ENCODE peak calls at places on chromosomes 13 and 19, in nine cellular contexts. One of them, this sample, is unnamed. For H3K36me3, the result is how much of the 10 kb centered on the place peaks cover.

GRCh38 chr19:48415395-48415794 is 21.9 kb downstream of the GRIN2D start:
- DNase-seq in uterus: peak
- DNase-seq in bronchial epithelial cell: peak
- DNase-seq in heart left ventricle: peak
- DNase-seq in fibroblast of lung: peak
- DNase-seq in naive thymus-derived CD4-positive, alpha-beta T cell: peak
- DNase-seq in IMR-90: peak
- DNase-seq in colonic mucosa: peak
- DNase-seq in SK-N-MC: no peak
- DNase-seq in this sample: peak

GRCh38 chr13:47215741-47216140 is 318.9 kb upstream of the HTR2A start:
- DNase-seq in uterus: no peak
- DNase-seq in bronchial epithelial cell: peak
- DNase-seq in heart left ventricle: no peak
- DNase-seq in fibroblast of lung: peak
- DNase-seq in naive thymus-derived CD4-positive, alpha-beta T cell: no peak
- DNase-seq in IMR-90: peak
- DNase-seq in colonic mucosa: no peak
- DNase-seq in SK-N-MC: no peak
- DNase-seq in this sample: no peak

GRCh38 chr13:97141564-97142005 is 80.5 kb upstream of the MBNL2 start:
- DNase-seq in uterus: peak
- DNase-seq in bronchial epithelial cell: peak
- DNase-seq in heart left ventricle: no peak
- DNase-seq in fibroblast of lung: peak
- DNase-seq in naive thymus-derived CD4-positive, alpha-beta T cell: no peak
- DNase-seq in IMR-90: peak
- DNase-seq in colonic mucosa: peak
- DNase-seq in SK-N-MC: peak
- DNase-seq in this sample: no peak

GRCh38 chr13:28611654-28612131 is 47.2 kb upstream of the POMP start:
- DNase-seq in uterus: no peak
- DNase-seq in bronchial epithelial cell: no peak
- DNase-seq in heart left ventricle: no peak
- DNase-seq in fibroblast of lung: no peak
- DNase-seq in naive thymus-derived CD4-positive, alpha-beta T cell: peak
- DNase-seq in IMR-90: peak
- DNase-seq in colonic mucosa: no peak
- DNase-seq in SK-N-MC: peak
- DNase-seq in this sample: no peak

GRCh38 chr19:1650627-1651009 is 1.8 kb downstream of the TCF3 start:
- DNase-seq in uterus: no peak
- DNase-seq in bronchial epithelial cell: no peak
- DNase-seq in heart left ventricle: no peak
- DNase-seq in fibroblast of lung: peak
- DNase-seq in naive thymus-derived CD4-positive, alpha-beta T cell: peak
- DNase-seq in IMR-90: peak
- DNase-seq in colonic mucosa: no peak
- DNase-seq in SK-N-MC: no peak
- DNase-seq in this sample: no peak

GRCh38 chr13:76992548-76993001 is 694 bp downstream of the CLN5 start:
- DNase-seq in uterus: peak
- DNase-seq in bronchial epithelial cell: peak
- DNase-seq in heart left ventricle: peak
- DNase-seq in fibroblast of lung: peak
- DNase-seq in naive thymus-derived CD4-positive, alpha-beta T cell: no peak
- DNase-seq in IMR-90: peak
- DNase-seq in colonic mucosa: peak
- DNase-seq in SK-N-MC: no peak
- DNase-seq in this sample: peak

GRCh38 chr13:108915634-108916497 is 286.5 kb downstream of the MYO16 start:
- DNase-seq in uterus: peak
- DNase-seq in bronchial epithelial cell: peak
- DNase-seq in heart left ventricle: peak
- DNase-seq in fibroblast of lung: peak
- DNase-seq in naive thymus-derived CD4-positive, alpha-beta T cell: peak
- DNase-seq in IMR-90: peak
- DNase-seq in colonic mucosa: peak
- DNase-seq in SK-N-MC: no peak
- DNase-seq in this sample: peak

GRCh38 chr19:9431475-9431874 is 3.9 kb downstream of the ZNF266 start:
- DNase-seq in uterus: no peak
- DNase-seq in bronchial epithelial cell: peak
- DNase-seq in heart left ventricle: peak
- DNase-seq in fibroblast of lung: peak
- DNase-seq in naive thymus-derived CD4-positive, alpha-beta T cell: no peak
- DNase-seq in IMR-90: peak
- DNase-seq in colonic mucosa: peak
- DNase-seq in SK-N-MC: no peak
- DNase-seq in this sample: no peak

GRCh38 chr13:71149498-71150363 is 717.3 kb downstream of the DACH1 start:
- DNase-seq in uterus: no peak
- DNase-seq in bronchial epithelial cell: no peak
- DNase-seq in heart left ventricle: no peak
- DNase-seq in fibroblast of lung: no peak
- DNase-seq in naive thymus-derived CD4-positive, alpha-beta T cell: no peak
- DNase-seq in IMR-90: no peak
- DNase-seq in colonic mucosa: no peak
- DNase-seq in SK-N-MC: no peak
- DNase-seq in this sample: no peak

GRCh38 chr19:47215581-47215980 is 15.4 kb downstream of the BBC3 start:
- DNase-seq in uterus: no peak
- DNase-seq in bronchial epithelial cell: no peak
- DNase-seq in heart left ventricle: no peak
- DNase-seq in fibroblast of lung: no peak
- DNase-seq in naive thymus-derived CD4-positive, alpha-beta T cell: no peak
- DNase-seq in IMR-90: no peak
- DNase-seq in colonic mucosa: peak
- DNase-seq in SK-N-MC: no peak
- DNase-seq in this sample: no peak

GRCh38 chr13:85509512-85509911 is 289.7 kb downstream of the SLITRK6 start:
- DNase-seq in uterus: no peak
- DNase-seq in bronchial epithelial cell: peak
- DNase-seq in heart left ventricle: no peak
- DNase-seq in fibroblast of lung: peak
- DNase-seq in naive thymus-derived CD4-positive, alpha-beta T cell: no peak
- DNase-seq in IMR-90: peak
- DNase-seq in colonic mucosa: no peak
- DNase-seq in SK-N-MC: no peak
- DNase-seq in this sample: no peak

GRCh38 chr19:45643024-45643926 is 4.1 kb upstream of the EML2 start:
- DNase-seq in uterus: peak
- DNase-seq in bronchial epithelial cell: peak
- DNase-seq in heart left ventricle: peak
- DNase-seq in fibroblast of lung: peak
- DNase-seq in naive thymus-derived CD4-positive, alpha-beta T cell: peak
- DNase-seq in IMR-90: peak
- DNase-seq in colonic mucosa: peak
- DNase-seq in SK-N-MC: no peak
- DNase-seq in this sample: peak

GRCh38 chr19:13366529-13367143 is 139.6 kb downstream of the CACNA1A start:
- DNase-seq in uterus: no peak
- DNase-seq in bronchial epithelial cell: peak
- DNase-seq in heart left ventricle: no peak
- DNase-seq in fibroblast of lung: peak
- DNase-seq in naive thymus-derived CD4-positive, alpha-beta T cell: no peak
- DNase-seq in IMR-90: peak
- DNase-seq in colonic mucosa: no peak
- DNase-seq in SK-N-MC: peak
- DNase-seq in this sample: no peak

DNA sequence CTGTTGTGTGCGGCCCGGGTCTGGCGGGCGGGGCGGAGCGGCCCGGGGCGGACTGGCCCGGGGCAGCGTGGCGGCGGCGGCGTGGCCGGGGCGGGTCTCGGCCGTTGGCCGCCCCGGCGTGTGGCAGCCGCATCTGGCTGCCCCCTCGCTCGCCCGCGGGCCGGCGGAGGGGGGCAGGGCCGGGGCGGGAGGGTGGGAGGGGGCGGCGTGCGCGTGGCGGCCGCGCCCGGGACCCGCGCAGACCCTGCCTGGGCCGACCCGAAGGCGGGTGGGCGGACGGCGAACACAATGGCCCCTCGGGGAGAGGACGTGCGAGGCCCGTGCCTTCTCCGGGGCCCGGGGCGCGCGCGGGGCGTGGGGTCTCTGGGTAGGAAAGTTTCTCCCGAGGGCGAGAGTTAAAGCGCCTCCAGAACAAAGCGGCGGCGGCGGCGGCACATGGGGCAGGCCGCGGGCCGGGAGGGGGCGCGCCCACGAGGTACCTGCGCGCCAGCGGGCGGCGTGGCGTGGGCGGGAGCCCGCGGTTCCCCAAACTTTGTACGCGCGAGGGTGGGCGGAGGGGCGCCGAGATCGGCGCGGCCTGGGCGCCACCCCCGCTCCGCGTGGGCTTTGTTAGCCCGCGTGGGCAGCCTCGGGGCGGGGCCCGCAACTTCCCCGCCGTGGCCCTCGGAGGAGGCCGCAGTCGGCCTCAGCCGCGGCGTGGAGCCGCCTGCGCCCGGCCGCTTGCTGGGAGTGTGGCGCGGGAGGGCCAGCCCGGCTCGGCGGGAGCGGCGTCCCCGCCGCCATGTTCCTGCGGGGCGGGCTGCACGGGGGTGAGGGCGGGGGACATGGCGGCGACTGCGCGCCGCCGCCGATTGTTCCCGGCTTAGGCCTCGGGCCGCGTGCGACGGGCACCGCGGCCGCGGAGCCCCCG is 764 bp downstream of the MIR17HG start:
- DNase-seq in uterus: peak
- DNase-seq in bronchial epithelial cell: no peak
- DNase-seq in heart left ventricle: peak
- DNase-seq in fibroblast of lung: no peak
- DNase-seq in naive thymus-derived CD4-positive, alpha-beta T cell: peak
- DNase-seq in IMR-90: no peak
- DNase-seq in colonic mucosa: peak
- DNase-seq in SK-N-MC: no peak
- DNase-seq in this sample: peak
- H3K36me3 ChIP-seq in uterus: under half
- H3K36me3 ChIP-seq in bronchial epithelial cell: under half
- H3K36me3 ChIP-seq in heart left ventricle: under half
- H3K36me3 ChIP-seq in fibroblast of lung: under half
- H3K36me3 ChIP-seq in naive thymus-derived CD4-positive, alpha-beta T cell: under half
- H3K36me3 ChIP-seq in IMR-90: under half
- H3K36me3 ChIP-seq in colonic mucosa: under half
- H3K36me3 ChIP-seq in SK-N-MC: under half
- H3K36me3 ChIP-seq in this sample: under half

GRCh38 chr19:18460900-18461299 is 23.0 kb upstream of the ISYNA1 start:
- DNase-seq in uterus: no peak
- DNase-seq in bronchial epithelial cell: no peak
- DNase-seq in heart left ventricle: no peak
- DNase-seq in fibroblast of lung: no peak
- DNase-seq in naive thymus-derived CD4-positive, alpha-beta T cell: no peak
- DNase-seq in IMR-90: no peak
- DNase-seq in colonic mucosa: no peak
- DNase-seq in SK-N-MC: no peak
- DNase-seq in this sample: no peak
- H3K36me3 ChIP-seq in uterus: under half
- H3K36me3 ChIP-seq in bronchial epithelial cell: under half
- H3K36me3 ChIP-seq in heart left ventricle: under half
- H3K36me3 ChIP-seq in fibroblast of lung: under half
- H3K36me3 ChIP-seq in naive thymus-derived CD4-positive, alpha-beta T cell: under half
- H3K36me3 ChIP-seq in IMR-90: half or more
- H3K36me3 ChIP-seq in colonic mucosa: under half
- H3K36me3 ChIP-seq in SK-N-MC: under half
- H3K36me3 ChIP-seq in this sample: under half

DNA sequence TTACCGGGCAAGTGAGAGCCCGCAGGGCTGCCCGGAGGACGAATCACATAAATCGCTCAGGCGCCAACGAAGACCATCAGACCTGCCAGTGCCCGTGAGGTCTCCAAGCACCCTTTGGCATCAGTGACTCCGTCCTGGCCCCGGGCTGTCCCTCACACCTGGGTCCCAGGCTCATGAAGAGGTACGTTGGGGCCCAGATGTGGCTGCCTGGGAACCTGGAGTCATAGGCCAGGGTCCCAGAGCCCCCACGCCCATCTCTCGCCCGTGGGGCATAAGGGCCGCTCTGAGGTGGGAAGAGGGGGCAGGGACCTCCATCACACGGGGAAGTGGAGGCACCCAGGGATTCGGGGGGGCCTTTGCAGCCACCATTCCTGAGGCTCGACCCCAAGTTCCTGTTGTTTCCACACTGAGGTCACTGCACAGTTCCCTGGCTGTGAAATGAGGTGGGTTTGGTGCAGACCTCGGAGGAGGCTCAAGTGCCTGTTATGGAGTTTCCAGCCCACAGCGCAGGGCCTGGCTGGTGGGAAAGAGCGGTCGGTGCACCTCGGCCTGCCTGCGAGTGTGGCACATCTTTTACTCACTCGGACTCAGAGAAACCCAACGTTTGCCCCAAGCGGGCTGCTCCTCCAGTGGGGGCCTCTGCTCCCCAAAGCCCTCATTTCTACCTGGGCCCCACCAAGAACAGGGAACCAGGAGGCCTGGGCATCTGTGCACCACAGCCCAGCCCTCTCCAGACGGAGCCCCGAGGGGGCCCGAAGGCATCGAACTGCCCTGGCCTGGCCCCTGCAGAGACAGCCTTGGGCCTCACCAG is 35.9 kb upstream of the C13orf46 start:
- DNase-seq in uterus: no peak
- DNase-seq in bronchial epithelial cell: no peak
- DNase-seq in heart left ventricle: no peak
- DNase-seq in fibroblast of lung: no peak
- DNase-seq in naive thymus-derived CD4-positive, alpha-beta T cell: no peak
- DNase-seq in IMR-90: no peak
- DNase-seq in colonic mucosa: no peak
- DNase-seq in SK-N-MC: no peak
- DNase-seq in this sample: peak
- H3K36me3 ChIP-seq in uterus: under half
- H3K36me3 ChIP-seq in bronchial epithelial cell: under half
- H3K36me3 ChIP-seq in heart left ventricle: under half
- H3K36me3 ChIP-seq in fibroblast of lung: under half
- H3K36me3 ChIP-seq in naive thymus-derived CD4-positive, alpha-beta T cell: under half
- H3K36me3 ChIP-seq in IMR-90: half or more
- H3K36me3 ChIP-seq in colonic mucosa: under half
- H3K36me3 ChIP-seq in SK-N-MC: under half
- H3K36me3 ChIP-seq in this sample: under half

GRCh38 chr19:51944798-51945552 is 17.7 kb downstream of the ZNF613 start:
- DNase-seq in uterus: no peak
- DNase-seq in bronchial epithelial cell: no peak
- DNase-seq in heart left ventricle: no peak
- DNase-seq in fibroblast of lung: peak
- DNase-seq in naive thymus-derived CD4-positive, alpha-beta T cell: no peak
- DNase-seq in IMR-90: no peak
- DNase-seq in colonic mucosa: no peak
- DNase-seq in SK-N-MC: no peak
- DNase-seq in this sample: no peak
- H3K36me3 ChIP-seq in uterus: under half
- H3K36me3 ChIP-seq in bronchial epithelial cell: under half
- H3K36me3 ChIP-seq in heart left ventricle: half or more
- H3K36me3 ChIP-seq in fibroblast of lung: under half
- H3K36me3 ChIP-seq in naive thymus-derived CD4-positive, alpha-beta T cell: under half
- H3K36me3 ChIP-seq in IMR-90: under half
- H3K36me3 ChIP-seq in colonic mucosa: under half
- H3K36me3 ChIP-seq in SK-N-MC: half or more
- H3K36me3 ChIP-seq in this sample: under half

This sample was measured in right lobe of liver.